ENCODE peak calls at places on chromosomes 5 and 9, in five cellular contexts. P is HEK293T, Z is HepG2, H is GM12878, J is H1. Y is an unnamed sample.

GRCh38 chr9:79325501-79325900 is 246.3 kb upstream of the TLE4 start:
- DNase-seq in Z (no peak), J (no peak), P (no peak), H (no peak), Y (no peak)

GRCh38 chr5:167573274-167574127 is 717.9 kb upstream of the WWC1 start:
- DNase-seq in H (no peak), Z (no peak), J (peak; percentile 62), P (no peak), Y (peak; percentile 83)

GRCh38 chr5:80255425-80255751 is 460 bp downstream of the SERINC5 start:
- DNase-seq in H (no peak), J (no peak), P (peak; percentile 67), Z (no peak), Y (no peak)

GRCh38 chr5:171269717-171270116 is 39.3 kb upstream of the TLX3 start:
- DNase-seq in P (no peak), H (no peak), Z (no peak), J (no peak), Y (no peak)

GRCh38 chr5:67493676-67494075 is 297.1 kb upstream of the CD180 start:
- DNase-seq in P (peak; percentile 38), Z (peak; percentile 55), J (no peak), H (no peak), Y (peak; percentile 1)

GRCh38 chr5:113606298-113607134 is 93.0 kb downstream of the YTHDC2 start:
- DNase-seq in J (peak; percentile 23), P (peak; percentile 65), Z (peak; percentile 61), H (peak; percentile 7), Y (peak; percentile 46)

GRCh38 chr9:27664136-27664819 is 91.0 kb upstream of the C9orf72 start:
- DNase-seq in Z (no peak), H (no peak), J (no peak), P (no peak), Y (no peak)

GRCh38 chr9:111630182-111631070 is 708 bp upstream of the DNAJC25 start:
- DNase-seq in Z (no peak), J (no peak), P (peak; percentile 22), H (no peak), Y (no peak)

GRCh38 chr9:2771661-2772060 is 54.4 kb downstream of the KCNV2 start:
- DNase-seq in J (no peak), P (no peak), Z (no peak), H (no peak), Y (no peak)

GRCh38 chr5:56530739-56531138 is 284.6 kb upstream of the MAP3K1 start:
- DNase-seq in Z (no peak), P (no peak), J (no peak), H (no peak), Y (no peak)

GRCh38 chr5:7868427-7868772 is 431 bp downstream of the FASTKD3 start:
- DNase-seq in J (no peak), Z (no peak), H (no peak), P (no peak), Y (no peak)

GRCh38 chr9:35690447-35691324 is 961 bp upstream of the TPM2 start:
- DNase-seq in J (no peak), Z (no peak), H (no peak), P (peak; percentile 69), Y (peak; percentile 27)

GRCh38 chr5:137142371-137143243 is 356.5 kb downstream of the SPOCK1 start:
- DNase-seq in Z (no peak), H (peak; percentile 21), J (no peak), P (no peak), Y (no peak)
- TF ChIP-seq SUZ12 in Z (no peak), H (no peak), J (no peak), P (no peak), Y (no peak)

GRCh38 chr9:136569526-136570148 is 23.8 kb upstream of the NOTCH1 start:
- DNase-seq in J (no peak), P (no peak), Z (no peak), H (no peak), Y (no peak)

GRCh38 chr9:136570191-136570845 is 24.5 kb upstream of the NOTCH1 start:
- DNase-seq in J (no peak), Z (no peak), P (no peak), H (no peak), Y (no peak)

GRCh38 chr9:136567651-136568287 is 21.9 kb upstream of the NOTCH1 start:
- DNase-seq in H (no peak), P (no peak), Z (peak; percentile 56), J (no peak), Y (no peak)

GRCh38 chr9:136566899-136567298 is 21.1 kb upstream of the NOTCH1 start:
- DNase-seq in Z (no peak), H (no peak), J (no peak), P (no peak), Y (no peak)

GRCh38 chr9:136568288-136569081 is 22.6 kb upstream of the NOTCH1 start:
- DNase-seq in H (no peak), J (no peak), P (no peak), Z (no peak), Y (no peak)
- TF ChIP-seq SUZ12 in H (no peak), J (no peak), P (no peak), Z (no peak), Y (no peak)

DNA sequence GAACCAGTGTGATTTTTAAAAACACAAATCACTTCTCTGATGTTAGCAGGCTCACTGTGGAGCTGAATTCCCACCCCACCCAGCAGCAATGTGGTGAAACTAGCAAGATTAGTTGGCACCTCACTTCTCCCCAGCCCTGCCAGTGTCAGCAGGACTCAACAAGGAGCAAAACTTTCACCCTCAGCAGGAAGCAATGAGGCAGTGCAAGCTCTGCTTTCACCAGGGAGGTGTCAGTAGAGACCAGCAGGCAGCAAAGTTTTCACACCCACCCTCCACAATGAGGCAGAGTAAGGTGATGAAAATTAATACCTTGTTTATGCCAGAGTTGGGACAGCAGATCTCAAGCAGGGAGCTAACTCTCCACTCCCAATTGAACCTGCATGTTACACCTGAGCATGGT is 565.0 kb downstream of the CETN3 start:
- DNase-seq in J (no peak), Z (no peak), H (no peak), P (no peak), Y (no peak)
- TF ChIP-seq SUZ12 in J (no peak), Z (no peak), H (no peak), P (no peak), Y (no peak)

GRCh38 chr9:33102551-33103210 is 26.2 kb upstream of the SMU1 start:
- DNase-seq in P (no peak), H (no peak), J (no peak), Z (no peak), Y (no peak)

GRCh38 chr9:33104111-33104415 is 27.6 kb upstream of the SMU1 start:
- DNase-seq in P (no peak), J (no peak), Z (no peak), H (no peak), Y (no peak)

GRCh38 chr9:33103381-33104110 is 27.1 kb upstream of the SMU1 start:
- DNase-seq in Z (no peak), H (no peak), P (no peak), J (no peak), Y (no peak)

GRCh38 chr9:33099754-33100153 is 23.3 kb upstream of the SMU1 start:
- DNase-seq in H (no peak), Z (no peak), J (no peak), P (no peak), Y (no peak)

DNA sequence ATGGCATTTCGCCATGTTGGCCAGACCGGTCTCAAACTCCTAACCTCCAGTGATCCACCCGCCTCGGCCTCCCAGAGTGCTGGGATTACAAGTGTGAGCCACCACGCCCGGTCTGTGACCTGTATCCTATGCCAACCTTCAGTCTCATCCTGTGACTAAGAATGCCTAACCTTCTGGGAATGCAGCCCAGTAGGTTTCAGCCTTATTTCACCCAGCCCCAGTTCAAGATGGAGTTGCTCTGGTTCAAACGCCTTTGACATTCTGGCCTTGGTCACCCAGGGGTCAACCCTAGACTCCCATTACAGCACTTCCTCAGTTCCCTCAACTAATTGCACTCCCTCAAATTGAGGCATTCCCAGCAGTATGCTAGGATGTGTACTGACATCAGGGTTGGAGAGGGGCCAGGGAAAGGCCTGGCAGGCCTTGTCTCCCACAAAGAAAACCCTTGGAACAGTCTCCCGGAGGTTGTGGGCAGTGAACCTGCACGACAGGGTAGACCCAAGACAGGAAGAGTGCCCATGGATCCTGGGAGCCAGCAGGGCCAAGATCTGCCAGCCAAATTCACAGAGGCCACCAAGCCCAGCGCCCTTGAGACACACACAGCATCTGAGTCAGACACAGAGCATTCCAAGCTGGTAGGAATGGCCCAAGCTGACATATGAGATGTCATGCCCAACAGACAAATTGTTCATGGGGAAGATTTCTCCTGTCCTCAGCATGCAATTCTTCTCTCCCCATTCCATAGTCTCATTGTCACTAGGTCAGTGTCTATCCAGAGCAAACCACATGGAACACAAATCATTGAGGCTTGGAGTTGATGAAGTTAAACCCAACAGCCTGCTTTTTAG is 24.9 kb upstream of the SMU1 start:
- DNase-seq in H (no peak), J (no peak), Z (no peak), P (no peak), Y (no peak)
- TF ChIP-seq SUZ12 in H (no peak), J (no peak), Z (no peak), P (no peak), Y (no peak)

GRCh38 chr5:133457439-133457838 is 154.9 kb downstream of the FSTL4 start:
- DNase-seq in H (no peak), J (no peak), P (no peak), Z (no peak), Y (no peak)

GRCh38 chr5:133458435-133458834 is 153.9 kb downstream of the FSTL4 start:
- DNase-seq in Z (no peak), H (no peak), J (no peak), P (no peak), Y (no peak)

GRCh38 chr5:133455681-133456080 is 156.7 kb downstream of the FSTL4 start:
- DNase-seq in J (no peak), H (no peak), Z (no peak), P (no peak), Y (no peak)

GRCh38 chr5:133457956-133458355 is 154.4 kb downstream of the FSTL4 start:
- DNase-seq in J (no peak), P (no peak), Z (no peak), H (no peak), Y (no peak)

DNA sequence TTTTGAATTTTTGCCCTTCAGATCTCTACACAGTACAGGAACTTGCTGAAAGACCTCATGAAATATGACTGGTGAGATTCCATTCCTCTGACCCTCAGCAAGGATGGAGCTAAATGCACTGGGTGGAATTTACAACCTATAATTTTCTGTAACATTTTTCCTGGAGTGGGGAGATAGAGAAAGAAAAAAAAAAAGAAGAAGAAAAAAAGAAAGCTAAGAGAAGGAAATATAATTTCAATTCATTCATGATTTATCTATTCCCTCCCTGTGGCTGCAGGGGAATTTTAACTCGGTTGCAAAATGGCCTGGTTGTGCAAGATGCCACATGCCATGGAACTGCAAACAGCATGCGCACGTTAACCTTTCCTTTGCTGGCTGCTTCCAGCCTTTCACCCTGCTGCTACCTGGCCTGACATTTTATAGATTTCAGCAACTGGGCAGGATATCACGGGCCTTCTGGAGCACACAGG is 155.4 kb downstream of the FSTL4 start:
- DNase-seq in J (no peak), Z (peak; percentile 19), P (no peak), H (no peak), Y (no peak)
- TF ChIP-seq SUZ12 in J (no peak), Z (no peak), P (no peak), H (no peak), Y (no peak)

GRCh38 chr9:6686396-6686795 is 40.9 kb upstream of the GLDC start:
- DNase-seq in P (no peak), Z (peak; percentile 44), J (no peak), H (no peak), Y (no peak)
- TF ChIP-seq SUZ12 in P (no peak), Z (no peak), J (no peak), H (no peak), Y (no peak)

GRCh38 chr9:32455738-32456137 is 70.3 kb downstream of the RIGI start:
- DNase-seq in P (no peak), H (no peak), J (no peak), Z (no peak), Y (no peak)
- TF ChIP-seq SUZ12 in P (no peak), H (no peak), J (no peak), Z (no peak), Y (no peak)